ENCODE peak calls at places on chromosome 21, in nine cellular contexts. T, R, D, M, W, G, N, U and I are unnamed samples.
A peak's percentile ranks its signal among the peaks of the same experiment; 100 is the strongest.

GRCh38 chr21:26061437-26061836 is 109.1 kb downstream of the APP start:
- DNase-seq in U (no peak), N (no peak), M (no peak), D (peak; percentile 71), G (peak; percentile 88), W (peak; percentile 34), T (no peak), R (no peak), I (no peak)

GRCh38 chr21:45505416-45506021 is 36.7 kb downstream of the SLC19A1 start:
- DNase-seq in W (no peak), R (peak; percentile 69), U (peak; percentile 54), G (no peak), N (no peak), D (no peak), M (no peak), T (peak; percentile 10), I (no peak)

GRCh38 chr21:25615880-25616279 is 8.6 kb upstream of the MRPL39 start:
- DNase-seq in W (no peak), G (no peak), D (no peak), U (no peak), M (no peak), N (no peak), R (no peak), T (no peak), I (no peak)

GRCh38 chr21:35908311-35909078 is 151.8 kb downstream of the SETD4 start:
- DNase-seq in R (no peak), U (no peak), N (no peak), W (no peak), D (no peak), G (no peak), T (no peak), M (no peak), I (no peak)

GRCh38 chr21:36055551-36055950 is 4.8 kb downstream of the SETD4 start:
- DNase-seq in G (no peak), R (no peak), D (no peak), T (no peak), W (no peak), U (no peak), M (no peak), N (no peak), I (no peak)

GRCh38 chr21:27953328-27954045 is 986.6 kb upstream of the ADAMTS5 start:
- DNase-seq in T (no peak), N (no peak), D (no peak), R (no peak), M (no peak), W (no peak), U (no peak), G (peak; percentile 3), I (no peak)

GRCh38 chr21:33886316-33886715 is 29.3 kb downstream of the ATP5PO start:
- DNase-seq in R (no peak), D (no peak), T (no peak), M (no peak), U (no peak), G (no peak), N (no peak), W (no peak), I (no peak)

GRCh38 chr21:25501996-25502665 is 105.2 kb downstream of the MRPL39 start:
- DNase-seq in W (no peak), G (no peak), R (no peak), T (no peak), N (no peak), U (no peak), M (no peak), D (no peak), I (no peak)

GRCh38 chr21:14699433-14700410 is 153.6 kb upstream of the SAMSN1 start:
- DNase-seq in D (no peak), M (no peak), T (no peak), W (no peak), G (no peak), U (no peak), N (peak; percentile 22), R (no peak), I (no peak)

GRCh38 chr21:46118871-46119564 is 21.1 kb downstream of the COL6A2 start:
- DNase-seq in U (peak; percentile 52), W (no peak), N (no peak), R (peak; percentile 66), M (peak; percentile 12), D (no peak), G (no peak), T (peak; percentile 8), I (peak; percentile 36)

GRCh38 chr21:25425156-25425555 is 182.1 kb downstream of the MRPL39 start:
- DNase-seq in M (no peak), W (no peak), T (no peak), U (no peak), D (no peak), R (no peak), G (no peak), N (no peak), I (no peak)

GRCh38 chr21:36854391-36854790 is 112.1 kb downstream of the HLCS start:
- DNase-seq in U (no peak), N (peak; percentile 75), M (peak; percentile 66), W (no peak), D (peak; percentile 34), T (peak; percentile 71), R (no peak), G (peak; percentile 58), I (no peak)

GRCh38 chr21:40386301-40386911 is 460.6 kb downstream of the DSCAM start:
- DNase-seq in D (no peak), R (peak; percentile 87), T (peak; percentile 85), N (peak; percentile 14), G (no peak), M (peak; percentile 74), U (no peak), W (no peak), I (peak; percentile 43)

GRCh38 chr21:30478015-30478414 is 2.2 kb downstream of the KRTAP19-1 start:
- DNase-seq in M (no peak), W (no peak), N (no peak), U (no peak), R (no peak), G (no peak), D (no peak), T (no peak), I (no peak)

GRCh38 chr21:34034369-34035014 is 38.9 kb upstream of the MRPS6 start:
- DNase-seq in U (no peak), M (no peak), W (no peak), N (no peak), T (no peak), R (no peak), D (no peak), G (no peak), I (no peak)

GRCh38 chr21:14533555-14534400 is 12.3 kb downstream of the SAMSN1 start:
- DNase-seq in D (no peak), G (peak; percentile 70), M (no peak), W (no peak), N (peak; percentile 26), R (no peak), T (no peak), U (no peak), I (no peak)

GRCh38 chr21:32698286-32698685 is 29.5 kb downstream of the SYNJ1 start:
- DNase-seq in M (no peak), T (no peak), W (no peak), N (no peak), G (no peak), R (no peak), D (no peak), U (no peak), I (no peak)

GRCh38 chr21:32698971-32699693 is 28.7 kb downstream of the SYNJ1 start:
- DNase-seq in U (no peak), W (no peak), N (no peak), G (peak; percentile 25), M (no peak), R (no peak), D (peak; percentile 31), T (no peak), I (no peak)

GRCh38 chr21:32705139-32705538 is 22.7 kb downstream of the SYNJ1 start:
- DNase-seq in T (no peak), R (no peak), U (no peak), G (peak; percentile 36), M (no peak), N (no peak), W (no peak), D (peak; percentile 39), I (no peak)

GRCh38 chr21:32705901-32706300 is 21.9 kb downstream of the SYNJ1 start:
- DNase-seq in R (no peak), U (no peak), G (no peak), D (no peak), M (no peak), T (no peak), W (no peak), N (no peak), I (no peak)

DNA sequence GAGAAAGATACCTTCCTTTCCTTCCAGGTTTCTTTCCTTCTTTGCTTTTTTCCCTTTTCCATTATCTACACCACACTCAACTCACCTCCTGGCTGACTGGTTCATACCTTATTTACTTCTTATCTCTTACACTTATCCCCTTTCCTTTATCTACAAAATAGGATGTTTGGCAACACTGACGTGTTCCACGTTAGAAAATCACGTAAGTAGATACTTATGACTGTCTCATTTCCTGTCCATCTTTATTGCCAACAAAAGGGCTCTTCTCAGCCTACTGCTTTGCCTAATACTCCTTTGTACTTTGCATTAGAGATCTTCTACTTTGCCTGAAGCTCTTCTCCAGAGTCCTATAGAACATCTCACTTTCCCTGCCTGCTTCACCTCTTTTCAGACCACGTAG is 25.1 kb downstream of the SYNJ1 start:
- DNase-seq in M (no peak), R (no peak), W (peak; percentile 39), G (peak; percentile 83), N (peak; percentile 0), D (peak; percentile 89), T (no peak), U (no peak), I (no peak)
- TF ChIP-seq CTCF in M (no peak), R (no peak), W (no peak), G (no peak), N (no peak), D (no peak), T (no peak), U (no peak), I (no peak)

DNA sequence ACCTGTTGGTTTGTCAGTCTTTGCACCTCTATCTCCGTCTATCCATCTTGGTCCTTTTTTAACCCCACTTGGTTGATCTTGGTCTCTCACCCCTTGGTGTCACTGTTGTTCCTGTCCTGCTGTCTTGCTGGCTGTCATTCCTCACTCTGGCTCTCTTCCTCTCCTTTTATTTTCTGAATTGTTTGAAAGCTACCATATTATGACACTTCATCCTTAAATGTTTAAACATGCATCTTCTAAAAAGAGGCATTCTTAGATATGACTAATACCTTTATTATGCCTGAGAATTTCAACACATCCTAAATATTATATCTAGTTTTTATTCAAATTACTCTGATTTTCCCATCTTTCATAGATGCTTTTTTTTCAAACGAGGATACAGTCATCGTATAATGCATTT is 37.0 kb downstream of the BACH1 start:
- DNase-seq in T (no peak), N (no peak), G (peak; percentile 49), W (no peak), D (peak; percentile 61), R (no peak), M (no peak), U (no peak), I (no peak)
- TF ChIP-seq CTCF in T (peak; percentile 20), N (no peak), G (no peak), W (no peak), D (no peak), R (no peak), M (peak; percentile 16), U (no peak), I (no peak)

GRCh38 chr21:41847066-41847804 is 31.9 kb downstream of the PRDM15 start:
- DNase-seq in T (peak; percentile 44), W (no peak), D (peak; percentile 28), R (peak; percentile 61), M (peak; percentile 50), N (no peak), G (no peak), U (no peak), I (no peak)
- TF ChIP-seq CTCF in T (peak; percentile 66), W (peak; percentile 28), D (peak; percentile 20), R (no peak), M (peak; percentile 59), N (no peak), G (no peak), U (no peak), I (no peak)

GRCh38 chr21:43274946-43275310 is 106.1 kb downstream of the CRYAA start:
- DNase-seq in W (no peak), U (no peak), T (no peak), N (no peak), M (no peak), G (no peak), D (no peak), R (no peak), I (no peak)
- TF ChIP-seq CTCF in W (no peak), U (no peak), T (no peak), N (no peak), M (no peak), G (no peak), D (no peak), R (no peak), I (no peak)